ENCODE peak calls at places on chromosomes 7 and 10, in nine cellular contexts. V, S, E, G, P, A, W, F and C are unnamed samples.

GRCh38 chr7:158567153-158567603 is 20.4 kb downstream of the PTPRN2 start:
- DNase-seq in V (no peak), S (peak), E (no peak), G (no peak), P (no peak), A (peak), W (no peak), F (no peak), C (no peak)

GRCh38 chr7:6709808-6710207 is 3.1 kb upstream of the ZNF12 start:
- DNase-seq in V (no peak), S (no peak), E (no peak), G (no peak), P (no peak), A (no peak), W (no peak), F (no peak), C (no peak)

GRCh38 chr10:1203216-1203615 is 147.0 kb downstream of the WDR37 start:
- DNase-seq in V (no peak), S (no peak), E (no peak), G (no peak), P (no peak), A (no peak), W (no peak), F (no peak), C (peak)

GRCh38 chr7:133735222-133735621 is 391.9 kb upstream of the LRGUK start:
- DNase-seq in V (no peak), S (no peak), E (no peak), G (no peak), P (no peak), A (no peak), W (no peak), F (peak), C (no peak)

GRCh38 chr7:37999673-38000072 is 79.2 kb downstream of the EPDR1 start:
- DNase-seq in V (no peak), S (no peak), E (no peak), G (no peak), P (no peak), A (no peak), W (no peak), F (peak), C (no peak)

GRCh38 chr10:43387678-43388032 is 16.2 kb downstream of the FXYD4 start:
- DNase-seq in V (no peak), S (no peak), E (no peak), G (no peak), P (no peak), A (no peak), W (no peak), F (no peak), C (no peak)

GRCh38 chr7:77455334-77455733 is 39.2 kb upstream of the GSAP start:
- DNase-seq in V (no peak), S (no peak), E (peak), G (no peak), P (no peak), A (no peak), W (no peak), F (peak), C (no peak)

GRCh38 chr7:25894902-25895791 is 256.9 kb upstream of the NFE2L3 start:
- DNase-seq in V (peak), S (peak), E (no peak), G (peak), P (peak), A (no peak), W (no peak), F (peak), C (peak)

GRCh38 chr10:3931224-3931623 is 146.2 kb upstream of the KLF6 start:
- DNase-seq in V (no peak), S (no peak), E (no peak), G (no peak), P (no peak), A (no peak), W (no peak), F (no peak), C (peak)

GRCh38 chr10:47361293-47361692 is 13.1 kb downstream of the RBP3 start:
- DNase-seq in V (peak), S (no peak), E (no peak), G (no peak), P (no peak), A (peak), W (peak), F (peak), C (no peak)